ENCODE peak calls at places on chromosomes 1 and 21, in nine cellular contexts. I, O, D, T, V, B, J, N and K are unnamed samples.

GRCh38 chr1:207032528-207033017 is at the start of gene C1orf116:
- DNase-seq in J (peak; percentile 100), N (no peak), B (no peak), T (no peak), V (no peak), I (no peak), O (no peak), D (no peak), K (no peak)

GRCh38 chr1:58858344-58858673 is 74.5 kb upstream of the JUN start:
- DNase-seq in N (no peak), V (no peak), T (no peak), O (no peak), J (no peak), I (no peak), B (no peak), D (no peak), K (no peak)

GRCh38 chr21:36516271-36516670 is 36.3 kb upstream of the CLDN14 start:
- DNase-seq in O (no peak), B (no peak), J (no peak), N (no peak), T (no peak), I (no peak), D (no peak), V (no peak), K (no peak)

GRCh38 chr21:38346286-38346685 is 89.5 kb downstream of the KCNJ15 start:
- DNase-seq in V (no peak), T (no peak), B (no peak), D (no peak), O (no peak), J (peak; percentile 38), I (no peak), N (peak; percentile 54), K (no peak)

GRCh38 chr1:158089925-158090675 is 90.6 kb upstream of the CD1D start:
- DNase-seq in I (no peak), V (no peak), N (no peak), D (no peak), O (peak; percentile 33), B (no peak), T (no peak), J (no peak), K (no peak)

GRCh38 chr1:115325876-115326275 is 12.2 kb downstream of the NGF start:
- DNase-seq in N (no peak), D (no peak), V (no peak), O (no peak), I (no peak), T (no peak), J (no peak), B (no peak), K (no peak)

GRCh38 chr1:118204648-118205047 is 19.6 kb upstream of the SPAG17 start:
- DNase-seq in T (no peak), B (no peak), O (no peak), V (no peak), D (no peak), N (no peak), I (no peak), J (peak; percentile 67), K (no peak)

GRCh38 chr1:173573596-173573995 is 29.3 kb downstream of the SLC9C2 start:
- DNase-seq in D (no peak), I (no peak), T (no peak), J (peak; percentile 56), O (no peak), N (no peak), B (no peak), V (no peak), K (no peak)

GRCh38 chr1:43284065-43284464 is 1.3 kb downstream of the C1orf210 start:
- DNase-seq in I (no peak), V (no peak), O (no peak), J (no peak), B (no peak), T (no peak), D (no peak), N (no peak), K (no peak)
- TF ChIP-seq CTCF in I (no peak), V (no peak), O (no peak), J (no peak), B (no peak), T (no peak), D (no peak), N (no peak), K (no peak)

GRCh38 chr1:54340876-54341275 is 65.3 kb downstream of the SSBP3 start:
- DNase-seq in J (no peak), I (no peak), O (no peak), B (no peak), D (no peak), T (no peak), V (no peak), N (no peak), K (no peak)

GRCh38 chr1:54345116-54345515 is 61.1 kb downstream of the SSBP3 start:
- DNase-seq in B (no peak), D (no peak), V (no peak), N (no peak), J (no peak), O (no peak), T (no peak), I (no peak), K (no peak)

GRCh38 chr1:54341763-54342162 is 64.4 kb downstream of the SSBP3 start:
- DNase-seq in D (no peak), N (no peak), O (no peak), I (no peak), T (no peak), V (no peak), B (no peak), J (no peak), K (no peak)

GRCh38 chr1:54342306-54342705 is 63.9 kb downstream of the SSBP3 start:
- DNase-seq in N (no peak), B (no peak), I (no peak), T (no peak), D (no peak), J (no peak), O (no peak), V (no peak), K (no peak)

DNA sequence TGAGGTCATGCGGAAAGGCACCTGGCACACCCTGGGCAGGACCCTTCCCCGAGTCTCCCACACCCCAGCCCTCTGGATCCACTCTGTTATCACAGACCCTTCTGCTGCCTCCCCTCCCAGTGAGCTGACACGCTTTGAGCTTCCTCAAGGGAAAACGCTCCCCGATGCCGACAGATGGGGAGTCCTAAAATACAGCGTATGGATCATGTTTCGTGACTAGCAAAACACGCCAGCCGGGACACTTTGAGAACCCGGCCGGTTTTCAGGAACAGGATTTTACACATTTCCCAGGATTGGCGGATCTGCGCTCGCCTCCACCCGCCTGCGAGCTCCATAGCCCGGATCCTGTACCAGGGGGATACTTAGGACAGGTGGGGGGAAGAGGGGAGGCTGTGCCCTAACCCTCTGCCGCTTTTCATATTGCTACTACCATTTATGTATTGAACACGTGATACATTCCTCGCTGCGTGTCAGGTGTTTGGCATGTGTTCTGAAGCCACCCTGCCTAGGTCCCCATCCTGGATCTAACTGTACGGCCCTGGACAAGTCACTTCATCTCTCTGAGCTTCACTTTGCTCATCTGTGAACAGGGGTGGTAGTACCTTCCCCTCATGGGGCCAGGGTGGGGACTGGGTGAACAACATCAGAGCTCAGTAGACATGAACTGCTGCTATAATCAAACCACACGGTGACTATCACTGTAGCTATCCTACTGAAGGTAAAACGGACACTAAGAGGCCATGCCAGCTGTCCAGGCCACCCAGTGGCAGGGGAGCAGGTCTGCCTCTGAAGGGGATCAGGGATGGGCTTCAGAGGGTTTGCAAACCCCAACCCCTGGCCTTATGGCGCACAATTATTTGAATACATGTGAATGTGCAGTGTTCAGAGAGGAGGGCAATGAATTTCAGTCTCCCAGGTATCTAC is 63.2 kb downstream of the SSBP3 start:
- DNase-seq in N (no peak), D (no peak), T (no peak), V (no peak), I (no peak), B (no peak), O (no peak), J (no peak), K (no peak)
- TF ChIP-seq CTCF in N (no peak), D (no peak), T (no peak), V (no peak), I (no peak), B (no peak), O (no peak), J (no peak), K (peak; percentile 18)

GRCh38 chr1:54424398-54424797 is 18.2 kb upstream of the SSBP3 start:
- DNase-seq in B (no peak), J (no peak), N (no peak), V (no peak), O (no peak), T (no peak), D (no peak), I (no peak), K (no peak)

GRCh38 chr1:54429838-54430237 is 23.6 kb upstream of the SSBP3 start:
- DNase-seq in T (no peak), V (no peak), J (no peak), O (no peak), N (no peak), B (no peak), I (no peak), D (no peak), K (no peak)

GRCh38 chr1:54428838-54429513 is 22.8 kb upstream of the SSBP3 start:
- DNase-seq in B (no peak), N (no peak), D (no peak), O (no peak), V (no peak), I (no peak), T (no peak), J (no peak), K (no peak)

GRCh38 chr1:54421101-54421504 is 14.9 kb upstream of the SSBP3 start:
- DNase-seq in J (peak; percentile 73), N (no peak), O (no peak), B (no peak), I (no peak), V (no peak), T (no peak), D (no peak), K (no peak)

GRCh38 chr1:54425152-54425584 is 19.0 kb upstream of the SSBP3 start:
- DNase-seq in J (no peak), I (no peak), B (no peak), V (no peak), T (no peak), O (no peak), N (no peak), D (no peak), K (no peak)
- TF ChIP-seq CTCF in J (no peak), I (no peak), B (no peak), V (no peak), T (no peak), O (no peak), N (no peak), D (no peak), K (no peak)

GRCh38 chr1:32291708-32292508 is at the start of gene HDAC1:
- DNase-seq in I (peak; percentile 98), O (peak; percentile 99), N (peak; percentile 94), T (peak; percentile 99), B (peak; percentile 90), D (peak; percentile 98), V (peak; percentile 94), J (peak; percentile 94), K (peak; percentile 93)

GRCh38 chr1:32285658-32286057 is 6.2 kb upstream of the HDAC1 start:
- DNase-seq in B (no peak), J (no peak), N (no peak), O (no peak), I (no peak), V (no peak), D (no peak), T (no peak), K (no peak)

GRCh38 chr1:32286763-32287162 is 5.1 kb upstream of the HDAC1 start:
- DNase-seq in N (no peak), B (no peak), T (no peak), V (no peak), O (no peak), J (no peak), D (no peak), I (no peak), K (no peak)

GRCh38 chr1:32289256-32289655 is 2.6 kb upstream of the HDAC1 start:
- DNase-seq in D (no peak), V (no peak), N (no peak), B (no peak), T (no peak), J (peak; percentile 87), O (no peak), I (no peak), K (no peak)

GRCh38 chr1:32291145-32291707 is 657 bp upstream of the HDAC1 start:
- DNase-seq in B (no peak), O (no peak), D (peak; percentile 24), T (no peak), J (peak; percentile 86), V (no peak), N (no peak), I (no peak), K (no peak)
- TF ChIP-seq CTCF in B (no peak), O (no peak), D (no peak), T (no peak), J (no peak), V (no peak), N (no peak), I (no peak), K (no peak)